ENCODE peak calls at places on chromosomes 2 and 18, in four cellular contexts. U is aorta, B is hippocampal formation, G is NCI-H1436. L is an unnamed sample.

GRCh38 chr18:68394705-68395104 is 320.2 kb downstream of the TMX3 start:
- DNase-seq in U (no peak), B (no peak), G (no peak), L (no peak)

GRCh38 chr2:45380131-45380836 is 230.8 kb downstream of the SRBD1 start:
- DNase-seq in U (no peak), B (no peak), G (no peak), L (no peak)

GRCh38 chr2:136375017-136375901 is 257.3 kb upstream of the CXCR4 start:
- DNase-seq in U (no peak), B (no peak), G (no peak), L (no peak)

GRCh38 chr2:106990307-106990706 is 104.3 kb upstream of the ST6GAL2 start:
- DNase-seq in U (no peak), B (no peak), G (no peak), L (no peak)

GRCh38 chr2:25756444-25757022 is 83.2 kb upstream of the DTNB start:
- DNase-seq in U (no peak), B (no peak), G (no peak), L (no peak)

GRCh38 chr2:58925676-58926081 is 684.6 kb upstream of the FANCL start:
- DNase-seq in U (no peak), B (peak), G (no peak), L (no peak)

GRCh38 chr2:138501427-138502252 is at the start of gene SPOPL:
- DNase-seq in U (peak), B (peak), G (peak), L (peak)

GRCh38 chr18:63085611-63086010 is 234.0 kb downstream of the BCL2 start:
- DNase-seq in U (no peak), B (no peak), G (no peak), L (no peak)

GRCh38 chr2:288002-288742 is at the start of gene ALKAL2:
- DNase-seq in U (no peak), B (no peak), G (no peak), L (no peak)

GRCh38 chr18:33074125-33074524 is 301.3 kb upstream of the KLHL14 start:
- DNase-seq in U (no peak), B (no peak), G (no peak), L (no peak)

GRCh38 chr2:61356958-61357350 is 113.9 kb downstream of the USP34 start:
- DNase-seq in U (no peak), B (no peak), G (no peak), L (no peak)

GRCh38 chr2:20594048-20594750 is 56.7 kb downstream of the HS1BP3 start:
- DNase-seq in U (peak), B (no peak), G (no peak), L (no peak)

GRCh38 chr2:3146175-3146574 is 231.4 kb downstream of the EIPR1 start:
- DNase-seq in U (no peak), B (no peak), G (no peak), L (no peak)

GRCh38 chr2:96806468-96807126 is 9.5 kb upstream of the CNNM3 start:
- DNase-seq in U (peak), B (no peak), G (no peak), L (no peak)

GRCh38 chr2:191311627-191312026 is 66.4 kb downstream of the MYO1B start:
- DNase-seq in U (no peak), B (no peak), G (no peak), L (no peak)

GRCh38 chr18:52046842-52047241 is 293.2 kb upstream of the DCC start:
- DNase-seq in U (no peak), B (no peak), G (no peak), L (no peak)

GRCh38 chr18:62828852-62829251 is 113.5 kb downstream of the PHLPP1 start:
- DNase-seq in U (no peak), B (no peak), G (no peak), L (no peak)

GRCh38 chr18:59516356-59517155 is 157.5 kb upstream of the LMAN1 start:
- DNase-seq in U (no peak), B (no peak), G (no peak), L (no peak)

GRCh38 chr2:240503848-240504247 is 53.9 kb downstream of the ANKMY1 start:
- DNase-seq in U (no peak), B (no peak), G (no peak), L (no peak)

GRCh38 chr2:194550702-194551101 is 1106.3 kb upstream of the SLC39A10 start:
- DNase-seq in U (no peak), B (no peak), G (no peak), L (no peak)

GRCh38 chr2:196719565-196719872 is 80.0 kb downstream of the GTF3C3 start:
- DNase-seq in U (no peak), B (no peak), G (no peak), L (no peak)

GRCh38 chr2:229910832-229911412 is 10.9 kb downstream of the TRIP12 start:
- DNase-seq in U (no peak), B (no peak), G (peak), L (no peak)

GRCh38 chr2:120238728-120239487 is 13.7 kb upstream of the RALB start:
- DNase-seq in U (peak), B (no peak), G (no peak), L (no peak)

GRCh38 chr2:30316408-30316807 is 85.1 kb downstream of the LBH start:
- DNase-seq in U (no peak), B (no peak), G (no peak), L (no peak)

GRCh38 chr2:155223781-155224406 is 525.4 kb downstream of the KCNJ3 start:
- DNase-seq in U (no peak), B (no peak), G (peak), L (no peak)

GRCh38 chr2:241974851-241975592 is 105.5 kb downstream of the RTP5 start:
- DNase-seq in U (no peak), B (no peak), G (no peak), L (no peak)

GRCh38 chr18:50401888-50402287 is 27.0 kb downstream of the SKA1 start:
- DNase-seq in U (peak), B (no peak), G (peak), L (no peak)

GRCh38 chr2:109320195-109320935 is 191.4 kb downstream of the SH3RF3 start:
- DNase-seq in U (no peak), B (no peak), G (no peak), L (no peak)

GRCh38 chr18:75874401-75875093 is 447.0 kb upstream of the SMIM21 start:
- DNase-seq in U (no peak), B (no peak), G (no peak), L (no peak)

GRCh38 chr2:219230201-219230540 is 565 bp downstream of the ANKZF1 start:
- DNase-seq in U (no peak), B (no peak), G (no peak), L (no peak)

GRCh38 chr2:215982465-215982875 is 30.9 kb downstream of the MREG start:
- DNase-seq in U (no peak), B (no peak), G (no peak), L (no peak)

GRCh38 chr2:173076557-173077345 is 1.1 kb downstream of the MAP3K20 start:
- DNase-seq in U (peak), B (no peak), G (peak), L (no peak)

GRCh38 chr2:165952600-165953210 is 871 bp downstream of the TTC21B start:
- DNase-seq in U (no peak), B (no peak), G (no peak), L (no peak)

GRCh38 chr2:37827911-37828411 is 97.1 kb upstream of the RMDN2 start:
- DNase-seq in U (no peak), B (no peak), G (no peak), L (no peak)

GRCh38 chr18:5600376-5601071 is 56.7 kb upstream of the EPB41L3 start:
- DNase-seq in U (no peak), B (no peak), G (peak), L (no peak)

GRCh38 chr18:59823611-59824195 is 76.1 kb upstream of the PMAIP1 start:
- DNase-seq in U (peak), B (peak), G (peak), L (no peak)

L was measured in hypothalamus.